ENCODE peak calls at places on chromosomes 6 and 20, in five cellular contexts. E is colonic mucosa; H is kidney; M is CD8-positive, alpha-beta memory T cell; C is heart right ventricle. J is an unnamed sample. For H3K4me1, the result is how much of the 10 kb centered on the place peaks cover.

GRCh38 chr6:33018904-33019303 is 9.5 kb upstream of the HLA-DOA start:
- DNase-seq in E (peak), H (peak), C (no peak), M (no peak), J (no peak)

GRCh38 chr6:31158863-31159855 is 770 bp downstream of the TCF19 start:
- DNase-seq in M (peak), C (no peak), H (no peak), E (peak), J (no peak)

GRCh38 chr6:64459411-64459810 is 823.8 kb downstream of the PHF3 start:
- DNase-seq in C (no peak), E (no peak), H (no peak), M (no peak), J (no peak)

GRCh38 chr6:43368517-43369160 is 808 bp downstream of the ZNF318 start:
- DNase-seq in E (peak), M (peak), H (peak), C (peak), J (no peak)

GRCh38 chr20:48886189-48886588 is 35.3 kb upstream of the ARFGEF2 start:
- DNase-seq in E (no peak), C (peak), H (no peak), M (no peak), J (no peak)

GRCh38 chr6:168562576-168563151 is 121.7 kb downstream of the SMOC2 start:
- DNase-seq in M (no peak), C (no peak), E (no peak), H (no peak), J (no peak)

GRCh38 chr6:157219201-157220200 is 103.8 kb downstream of the TMEM242 start:
- DNase-seq in C (no peak), H (peak), E (peak), M (no peak), J (no peak)

GRCh38 chr6:1726341-1726763 is 116.6 kb downstream of the FOXC1 start:
- DNase-seq in E (no peak), M (no peak), H (no peak), C (no peak), J (no peak)

GRCh38 chr20:50101900-50102299 is 11.1 kb downstream of the UBE2V1 start:
- DNase-seq in C (no peak), H (no peak), M (no peak), E (no peak), J (no peak)

GRCh38 chr6:125913145-125913544 is 43.4 kb upstream of the HINT3 start:
- DNase-seq in C (no peak), M (no peak), H (no peak), E (no peak), J (no peak)

GRCh38 chr20:37430778-37431460 is 85.0 kb downstream of the SRC start:
- DNase-seq in M (no peak), E (no peak), C (no peak), H (no peak), J (no peak)

GRCh38 chr6:170262481-170263088 is 28.3 kb downstream of the DLL1 start:
- DNase-seq in H (peak), M (no peak), E (no peak), C (no peak), J (no peak)

GRCh38 chr6:46898011-46898410 is 23.7 kb downstream of the ADGRF5 start:
- DNase-seq in H (no peak), M (no peak), E (no peak), C (no peak), J (no peak)

GRCh38 chr20:44080646-44081267 is 106.2 kb downstream of the JPH2 start:
- DNase-seq in E (peak), H (peak), M (peak), C (peak), J (peak)

GRCh38 chr6:104566411-104566810 is 293.3 kb downstream of the HACE1 start:
- DNase-seq in H (no peak), M (no peak), E (no peak), C (no peak), J (no peak)

GRCh38 chr20:10715035-10715434 is 41.2 kb upstream of the JAG1 start:
- DNase-seq in M (no peak), H (no peak), E (no peak), C (no peak), J (no peak)

GRCh38 chr6:131694832-131695426 is 6.3 kb downstream of the OR2A4 start:
- DNase-seq in H (no peak), C (no peak), M (no peak), E (peak), J (peak)

GRCh38 chr6:44058617-44059358 is 68.5 kb downstream of the MRPL14 start:
- DNase-seq in H (peak), E (peak), C (peak), M (no peak), J (no peak)

GRCh38 chr6:129280719-129281118 is 397.8 kb downstream of the LAMA2 start:
- DNase-seq in E (no peak), M (peak), H (no peak), C (no peak), J (no peak)

GRCh38 chr6:96520851-96521115 is 823 bp upstream of the UFL1 start:
- DNase-seq in E (peak), M (no peak), H (no peak), C (no peak), J (no peak)

GRCh38 chr6:105077592-105078463 is 102.0 kb downstream of the POPDC3 start:
- DNase-seq in M (no peak), C (no peak), E (no peak), H (no peak), J (no peak)

GRCh38 chr20:5974531-5974930 is 24.1 kb downstream of the MCM8 start:
- DNase-seq in H (no peak), E (no peak), M (no peak), C (no peak), J (no peak)

GRCh38 chr6:152642578-152643375 is 5.6 kb upstream of the SYNE1 start:
- DNase-seq in E (peak), C (peak), M (peak), H (peak), J (no peak)

GRCh38 chr6:17865243-17865642 is 122.2 kb downstream of the KIF13A start:
- DNase-seq in H (no peak), M (no peak), C (peak), E (peak), J (no peak)

GRCh38 chr6:138988469-138988834 is 399 bp upstream of the REPS1 start:
- DNase-seq in M (no peak), E (no peak), H (no peak), C (no peak), J (no peak)

GRCh38 chr20:12053348-12053747 is 135.7 kb downstream of the BTBD3 start:
- DNase-seq in H (no peak), E (no peak), M (no peak), C (no peak), J (no peak)

GRCh38 chr6:168583821-168584220 is 142.8 kb downstream of the SMOC2 start:
- DNase-seq in C (no peak), E (no peak), M (no peak), H (no peak), J (no peak)

GRCh38 chr6:35640017-35640664 is 48.6 kb downstream of the FKBP5 start:
- DNase-seq in H (no peak), E (no peak), M (no peak), C (no peak), J (no peak)

GRCh38 chr20:1171461-1172093 is 13.2 kb downstream of the TMEM74B start:
- DNase-seq in M (no peak), C (peak), E (no peak), H (no peak), J (no peak)

GRCh38 chr20:17725094-17725835 is 25.5 kb downstream of the BANF2 start:
- DNase-seq in E (no peak), C (peak), H (no peak), M (no peak), J (no peak)

GRCh38 chr6:7723041-7723447 is 2.9 kb upstream of the BMP6 start:
- DNase-seq in H (peak), E (peak), M (peak), C (peak), J (peak)

GRCh38 chr6:16243055-16243454 is 4.7 kb downstream of the GMPR start:
- DNase-seq in H (no peak), E (no peak), C (no peak), M (no peak), J (no peak)

GRCh38 chr6:113406051-113406695 is 451.0 kb upstream of the MARCKS start:
- DNase-seq in H (no peak), E (no peak), M (no peak), C (no peak), J (no peak)
- H3K4me3 ChIP-seq in H (no peak), E (no peak), M (no peak), C (no peak), J (no peak)

GRCh38 chr6:41935190-41935569 is 6.4 kb downstream of the CCND3 start:
- DNase-seq in M (no peak), C (no peak), E (no peak), H (no peak), J (no peak)
- H3K4me1 ChIP-seq in M (half or more), C (under half), E (under half), H (under half), J (under half)

GRCh38 chr6:41469156-41469950 is 76.8 kb upstream of the FOXP4 start:
- DNase-seq in M (no peak), H (no peak), E (no peak), C (no peak), J (no peak)

GRCh38 chr6:41467627-41468404 is 78.4 kb upstream of the FOXP4 start:
- DNase-seq in M (no peak), C (no peak), E (no peak), H (no peak), J (no peak)

GRCh38 chr6:41470341-41471063 is 75.7 kb upstream of the FOXP4 start:
- DNase-seq in H (peak), E (no peak), C (peak), M (no peak), J (no peak)

GRCh38 chr6:41471064-41471895 is 74.9 kb upstream of the FOXP4 start:
- DNase-seq in C (no peak), E (no peak), M (no peak), H (no peak), J (no peak)

DNA sequence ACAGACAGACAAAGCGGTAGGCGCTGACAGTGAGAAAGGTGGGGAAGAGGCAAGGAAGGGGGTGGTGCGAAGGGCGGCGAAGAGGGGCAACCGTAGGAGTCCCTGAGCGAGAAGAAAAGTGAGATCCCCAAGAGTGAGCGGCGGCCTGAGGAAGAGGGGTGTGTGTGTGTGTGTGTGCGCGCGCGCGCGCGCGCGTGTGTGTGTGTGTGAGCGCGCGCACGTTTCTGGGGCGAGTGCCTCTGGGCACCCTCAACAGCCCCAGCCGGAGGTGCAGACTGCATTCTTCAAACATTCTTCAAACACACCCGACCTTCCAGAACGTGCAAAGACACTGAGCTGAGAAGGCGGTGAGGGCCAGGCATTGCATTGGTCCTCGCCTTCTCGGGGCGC is 76.2 kb upstream of the FOXP4 start:
- DNase-seq in H (peak), M (no peak), C (no peak), E (no peak), J (no peak)
- H3K4me3 ChIP-seq in H (no peak), M (no peak), C (no peak), E (peak), J (peak)

GRCh38 chr6:150149146-150149545 is 6.3 kb downstream of the PPP1R14C start:
- DNase-seq in M (no peak), H (no peak), E (no peak), C (no peak), J (no peak)
- H3K4me1 ChIP-seq in M (under half), H (under half), E (under half), C (half or more), J (under half)

DNA sequence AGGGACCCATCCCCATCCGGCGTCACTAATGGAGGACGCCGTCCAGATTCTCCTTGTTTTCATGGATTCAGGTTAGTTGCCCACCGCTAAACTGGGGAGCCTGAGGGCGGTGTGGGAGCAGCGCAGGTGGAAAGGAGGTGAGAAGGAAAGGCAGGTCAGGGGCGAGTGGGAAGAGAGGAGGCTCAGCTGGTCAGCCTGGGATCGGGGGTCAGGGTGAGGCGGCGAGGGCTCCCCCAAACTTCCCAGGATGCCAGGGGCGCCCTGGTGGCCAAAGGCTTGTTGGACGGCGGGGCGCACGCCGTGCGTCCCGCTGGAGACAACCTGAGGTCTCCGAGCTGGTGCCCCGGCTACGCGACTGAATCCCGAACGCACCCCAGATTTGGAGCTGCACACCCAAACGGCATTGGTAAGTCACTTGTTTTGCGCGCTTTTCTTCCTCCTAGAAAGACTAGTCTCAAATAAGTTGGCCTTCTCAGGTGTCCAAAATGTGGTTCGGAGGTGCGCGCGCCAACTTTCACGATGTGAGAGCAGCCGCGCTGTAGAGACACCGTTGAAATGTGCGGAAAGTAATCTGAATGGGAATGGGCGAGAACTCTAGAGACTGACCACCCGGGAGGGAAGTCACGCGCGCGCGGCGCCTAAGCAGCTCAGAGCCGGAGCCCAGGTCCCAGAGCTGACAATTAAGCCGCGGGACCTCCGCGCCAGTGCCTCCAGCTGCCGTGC is 9.7 kb downstream of the GNAS-AS1 start:
- DNase-seq in C (no peak), H (no peak), M (no peak), E (no peak), J (no peak)
- H3K4me3 ChIP-seq in C (no peak), H (no peak), M (no peak), E (no peak), J (peak)

DNA sequence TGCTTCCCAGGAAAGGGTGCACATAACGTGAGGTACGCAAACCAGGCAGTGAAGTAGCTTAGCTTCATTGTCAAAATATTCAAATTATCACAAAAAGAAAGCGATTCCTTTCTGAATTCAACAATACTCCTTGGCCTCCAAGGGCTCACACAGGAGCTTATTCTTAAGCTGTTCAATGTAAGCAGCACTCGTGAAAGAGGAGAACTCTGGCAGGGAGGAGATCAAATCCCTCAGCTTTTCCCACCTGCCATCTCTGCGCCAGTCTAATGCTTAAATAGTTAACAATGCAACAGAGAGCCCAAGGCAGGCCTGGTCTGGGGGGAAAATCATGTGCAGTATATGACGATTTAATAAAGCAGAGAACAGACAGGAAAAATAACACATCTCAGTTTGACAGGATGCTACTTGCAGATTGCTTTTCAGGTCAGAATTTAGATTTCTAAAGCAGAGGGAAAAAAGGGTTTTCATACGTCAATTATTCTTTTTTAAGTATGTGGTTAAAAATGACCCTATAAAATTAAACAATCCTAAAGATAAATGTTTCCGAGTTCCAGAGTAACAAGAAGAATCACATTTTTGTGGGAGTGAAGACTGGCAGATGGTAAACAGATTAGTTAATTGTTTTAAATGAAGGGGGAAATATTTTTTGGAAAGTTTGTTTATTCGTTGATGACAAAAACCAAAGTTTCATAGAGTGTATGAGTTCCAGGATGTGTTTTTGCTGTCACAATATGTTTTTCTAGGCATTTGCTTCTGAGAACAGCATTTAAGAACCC is 46.0 kb downstream of the PLAGL1 start:
- DNase-seq in E (no peak), C (no peak), M (no peak), H (no peak), J (no peak)
- H3K4me1 ChIP-seq in E (under half), C (under half), M (under half), H (under half), J (under half)

GRCh38 chr6:3852391-3852790 is 3.2 kb downstream of the FAM50B start:
- DNase-seq in C (no peak), M (no peak), H (no peak), E (no peak), J (no peak)

GRCh38 chr6:3851839-3852238 is 2.7 kb downstream of the FAM50B start:
- DNase-seq in C (no peak), H (no peak), M (no peak), E (no peak), J (no peak)

GRCh38 chr6:3849681-3850450 is 693 bp downstream of the FAM50B start:
- DNase-seq in M (no peak), C (peak), H (peak), E (peak), J (no peak)

GRCh38 chr6:3848925-3849605 is at the start of gene FAM50B:
- DNase-seq in M (peak), E (peak), C (peak), H (peak), J (peak)

GRCh38 chr6:3850451-3851203 is 1.5 kb downstream of the FAM50B start:
- DNase-seq in M (peak), H (peak), E (no peak), C (no peak), J (no peak)
- H3K4me3 ChIP-seq in M (no peak), H (peak), E (no peak), C (peak), J (no peak)

DNA sequence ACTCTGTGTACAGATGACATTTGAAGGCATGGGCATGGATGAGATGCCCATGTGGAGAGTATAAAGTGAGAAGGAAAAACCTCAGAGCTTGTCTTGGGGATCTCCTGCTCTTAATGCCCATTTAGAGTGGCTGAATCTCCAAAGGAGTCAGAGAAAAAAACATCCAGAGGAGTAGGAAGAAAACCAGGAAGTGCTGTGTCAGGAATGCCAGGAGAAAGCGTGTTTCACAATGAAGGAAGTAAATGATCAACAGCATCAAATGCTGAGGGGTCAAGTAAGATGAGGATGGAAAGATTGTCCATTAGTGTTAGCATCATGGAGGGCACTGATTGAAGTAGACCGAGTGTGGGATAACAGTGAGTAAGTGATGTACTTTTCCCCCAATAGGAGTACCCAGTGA is 56.1 kb downstream of the FIG4 start:
- DNase-seq in C (no peak), E (no peak), H (no peak), M (no peak), J (no peak)
- H3K4me1 ChIP-seq in C (under half), E (under half), H (under half), M (under half), J (under half)

DNA sequence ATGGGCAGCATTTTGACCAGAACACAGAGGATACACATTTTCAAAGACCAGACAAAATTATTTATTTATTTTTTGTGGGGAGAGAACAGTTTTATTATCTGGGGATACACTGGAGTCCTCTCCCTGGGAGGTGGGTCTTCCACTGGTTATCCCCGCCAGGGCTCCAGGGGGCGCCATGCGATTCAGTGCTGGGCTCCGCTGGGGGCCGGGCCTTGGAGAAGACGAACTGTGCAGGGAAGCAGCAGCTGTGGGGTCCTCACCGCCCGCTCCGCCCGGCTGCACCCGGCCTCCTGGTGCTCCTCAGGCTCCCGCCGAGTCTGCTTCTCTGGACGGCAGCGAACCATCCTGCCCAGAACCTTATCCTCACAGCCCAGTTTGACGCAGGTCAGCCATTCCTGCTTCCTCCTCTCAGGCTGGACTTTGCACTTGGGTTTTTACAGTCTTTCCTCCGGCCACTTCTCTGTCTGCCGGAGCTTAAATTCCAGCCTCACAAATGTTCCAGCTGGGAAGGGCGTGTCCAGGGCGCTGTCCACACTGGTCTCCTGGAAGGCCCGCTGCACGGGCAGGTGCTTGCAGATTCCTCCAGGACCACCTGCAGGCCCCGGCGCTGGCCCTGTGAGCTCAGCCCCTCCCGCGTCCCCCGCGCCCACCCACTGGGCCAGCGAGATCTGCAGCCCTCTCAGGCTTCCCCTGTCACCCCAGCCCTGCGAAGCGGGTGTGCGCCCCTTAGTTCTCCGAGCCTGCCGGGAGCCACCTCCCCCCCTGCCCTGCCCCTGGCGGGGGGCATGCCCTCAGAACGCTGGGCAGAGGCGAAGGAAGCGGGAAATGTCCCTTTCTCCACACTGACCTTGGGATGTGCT is 1830.0 kb upstream of the DEFB115 start:
- DNase-seq in E (peak), C (no peak), H (peak), M (no peak), J (no peak)
- H3K4me3 ChIP-seq in E (peak), C (no peak), H (no peak), M (no peak), J (no peak)

J was measured in iPS DF 6.9.